ENCODE peak calls at places on chromosome 11, in ten cellular contexts. R is heart left ventricle, Y is lower lobe of right lung, B is endodermal cell, W is uterus, E is body of pancreas, F is PC-3, O is fibroblast of lung, L is suprapubic skin, V is mammary epithelial cell. J is an unnamed sample.

GRCh38 chr11:75244052-75244814 is 3.7 kb downstream of the TPBGL start:
- DNase-seq in B (peak; percentile 37), E (no peak), R (no peak), Y (no peak), W (peak; percentile 1), V (no peak), F (no peak), L (peak; percentile 33), O (no peak), J (no peak)

GRCh38 chr11:5989203-5989602 is 2.4 kb upstream of the OR52L1 start:
- DNase-seq in E (no peak), Y (no peak), W (no peak), O (no peak), R (no peak), V (no peak), B (no peak), L (no peak), F (no peak), J (no peak)

GRCh38 chr11:96313163-96313562 is 29.8 kb downstream of the MAML2 start:
- DNase-seq in B (no peak), Y (no peak), F (no peak), L (no peak), R (no peak), E (no peak), O (no peak), V (no peak), W (no peak), J (no peak)

GRCh38 chr11:88179966-88180629 is 4.9 kb upstream of the RAB38 start:
- DNase-seq in B (no peak), W (no peak), E (no peak), F (peak; percentile 78), Y (no peak), O (peak; percentile 7), L (no peak), R (no peak), V (peak; percentile 91), J (peak; percentile 82)

GRCh38 chr11:7936615-7937014 is 4.9 kb downstream of the OR10A3 start:
- DNase-seq in W (no peak), E (peak; percentile 97), B (no peak), L (no peak), F (peak; percentile 69), R (peak; percentile 26), V (peak; percentile 70), O (no peak), Y (no peak), J (peak; percentile 44)

GRCh38 chr11:18384157-18384641 is 10.2 kb upstream of the LDHA start:
- DNase-seq in B (peak; percentile 54), O (peak; percentile 85), W (peak; percentile 79), L (peak; percentile 87), F (peak; percentile 87), R (peak; percentile 73), E (peak; percentile 80), V (peak; percentile 88), Y (no peak), J (no peak)

GRCh38 chr11:18769802-18770456 is 21.7 kb downstream of the PTPN5 start:
- DNase-seq in E (peak; percentile 28), L (no peak), Y (no peak), W (no peak), O (no peak), R (no peak), F (no peak), V (no peak), B (peak; percentile 75), J (no peak)

GRCh38 chr11:72308226-72309073 is 64.5 kb upstream of the PHOX2A start:
- DNase-seq in V (peak; percentile 58), E (peak; percentile 22), Y (no peak), B (no peak), R (no peak), F (peak; percentile 35), O (peak; percentile 97), W (peak; percentile 85), L (no peak), J (peak; percentile 95)

GRCh38 chr11:126393143-126393542 is 37.7 kb downstream of the ST3GAL4 start:
- DNase-seq in E (no peak), Y (no peak), F (no peak), V (no peak), O (no peak), W (no peak), L (peak; percentile 41), B (no peak), R (no peak), J (no peak)

GRCh38 chr11:77468527-77468926 is 5.4 kb downstream of the PAK1 start:
- DNase-seq in E (no peak), W (no peak), F (no peak), Y (no peak), B (no peak), V (no peak), O (no peak), R (no peak), L (no peak), J (no peak)

GRCh38 chr11:117583063-117583801 is 213.8 kb downstream of the DSCAML1 start:
- DNase-seq in F (no peak), L (peak; percentile 41), E (no peak), O (peak; percentile 34), B (peak; percentile 64), R (peak; percentile 37), Y (no peak), W (no peak), V (no peak), J (no peak)

DNA sequence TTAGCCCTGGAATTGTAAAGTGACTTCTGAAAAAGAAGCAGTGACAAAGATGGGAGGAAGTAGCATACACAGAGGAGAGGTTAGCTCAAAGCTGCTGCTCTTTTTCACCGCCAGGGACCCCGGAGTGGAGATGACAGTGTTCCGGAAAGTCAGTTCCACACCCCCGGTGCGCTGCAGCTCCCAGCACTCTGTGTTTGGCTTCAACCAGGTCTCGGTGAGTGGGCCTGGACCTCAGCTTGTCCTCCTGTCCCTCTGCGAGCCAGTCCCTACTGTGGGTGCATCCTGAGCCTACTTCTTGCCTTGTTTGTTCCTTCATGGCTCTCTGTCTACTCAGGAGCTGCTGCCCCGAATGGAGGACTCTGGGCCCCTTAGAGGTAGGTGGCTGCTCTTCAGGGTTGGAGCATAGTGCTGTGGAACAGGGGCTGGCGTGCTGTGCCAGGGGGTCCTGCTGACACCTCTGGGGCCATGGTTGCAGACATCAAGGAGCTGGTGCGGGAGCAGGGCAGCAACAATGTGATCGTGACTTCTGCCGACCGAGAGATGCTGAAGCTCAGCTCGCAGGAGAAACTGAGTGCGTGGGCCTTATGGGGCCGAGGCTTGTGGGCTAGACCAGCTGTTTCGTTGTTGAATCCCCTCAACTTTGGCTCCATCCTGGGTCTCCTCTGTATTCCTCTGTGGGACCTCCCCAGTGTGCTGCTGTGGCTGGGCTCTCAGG is 1.7 kb downstream of the PCNX3 start:
- DNase-seq in V (no peak), B (no peak), W (no peak), F (no peak), L (no peak), Y (no peak), O (no peak), E (no peak), R (no peak), J (no peak)
- H3K27me3 ChIP-seq in V (no peaks in the 10 kb centered on the region), B (no peaks in the 10 kb centered on the region), W (no peaks in the 10 kb centered on the region), F (no peaks in the 10 kb centered on the region), L (no peaks in the 10 kb centered on the region), Y (no peaks in the 10 kb centered on the region), O (no peaks in the 10 kb centered on the region), E (no peaks in the 10 kb centered on the region), R (no peaks in the 10 kb centered on the region), J (no peaks in the 10 kb centered on the region)

GRCh38 chr11:113106507-113106906 is 145.3 kb downstream of the NCAM1 start:
- DNase-seq in Y (no peak), V (peak; percentile 32), E (no peak), W (no peak), F (no peak), O (peak; percentile 89), B (no peak), R (no peak), L (no peak), J (peak; percentile 16)

GRCh38 chr11:113110046-113110445 is 148.8 kb downstream of the NCAM1 start:
- DNase-seq in O (no peak), R (no peak), F (no peak), E (no peak), B (no peak), W (no peak), L (no peak), V (no peak), Y (no peak), J (no peak)

GRCh38 chr11:113103932-113104331 is 142.7 kb downstream of the NCAM1 start:
- DNase-seq in W (no peak), F (no peak), Y (no peak), E (no peak), B (no peak), R (no peak), V (no peak), O (no peak), L (no peak), J (no peak)

GRCh38 chr11:113104390-113105251 is 143.4 kb downstream of the NCAM1 start:
- DNase-seq in E (no peak), O (no peak), R (no peak), Y (no peak), L (no peak), B (no peak), V (no peak), W (no peak), F (no peak), J (no peak)

DNA sequence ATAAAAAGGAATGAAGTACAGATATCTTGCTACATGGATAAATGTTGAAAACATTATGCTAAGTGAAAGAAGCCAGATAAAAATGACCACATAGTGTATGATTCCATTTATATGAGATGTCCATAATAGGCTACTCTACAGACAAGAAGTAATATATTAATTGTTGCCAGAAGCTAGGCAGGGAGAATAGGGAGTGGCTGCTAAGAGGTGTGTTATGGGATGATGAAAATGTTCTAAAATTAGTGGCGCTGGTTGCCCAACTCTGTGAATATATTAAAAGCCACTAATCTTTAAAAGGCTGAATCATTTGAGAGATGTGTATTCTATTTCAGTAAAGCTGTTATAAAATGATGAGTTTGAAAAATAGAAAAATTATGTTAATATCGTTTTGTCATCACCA is 144.4 kb downstream of the NCAM1 start:
- DNase-seq in E (no peak), Y (no peak), F (no peak), B (no peak), V (peak; percentile 7), O (peak; percentile 17), R (no peak), W (no peak), L (no peak), J (no peak)
- H3K27ac ChIP-seq in E (no peak overlapping the region), Y (no peak overlapping the region), F (no peak overlapping the region), B (no peak overlapping the region), V (no peak overlapping the region), O (no peak overlapping the region), R (peak overlapping the region; percentile 82), W (no peak overlapping the region), L (no peak overlapping the region), J (no peak overlapping the region)

GRCh38 chr11:45212566-45213315 is 66.3 kb downstream of the PRDM11 start:
- DNase-seq in Y (no peak), B (peak; percentile 85), F (no peak), E (no peak), W (peak; percentile 40), L (no peak), V (no peak), R (no peak), O (no peak), J (no peak)
- TF ChIP-seq CTCF in Y (no peak), B (peak; percentile 81), F (peak; percentile 34), E (no peak), W (peak; percentile 20), L (no peak), V (no peak), R (no peak), O (no peak), J (peak; percentile 18)

DNA sequence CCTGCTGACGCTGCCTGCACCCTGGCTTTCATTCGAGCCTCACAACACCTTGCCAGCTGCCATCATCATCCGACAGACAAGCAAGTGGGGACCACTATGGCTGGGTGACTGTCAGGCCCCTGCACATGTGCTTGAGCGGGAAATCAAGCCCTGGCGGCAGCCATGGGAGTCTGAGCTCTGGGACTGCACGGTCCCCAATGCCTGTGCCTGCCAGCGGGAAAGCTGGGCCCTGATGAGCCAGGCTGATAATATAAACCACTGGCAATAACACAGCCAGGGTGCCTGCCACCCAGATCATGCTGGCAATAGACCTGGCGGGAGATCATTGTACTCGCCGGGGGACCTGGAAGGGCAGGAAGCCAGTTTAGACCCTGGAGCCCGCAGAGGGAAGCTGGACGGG is 2.5 kb downstream of the FGF3 start:
- DNase-seq in L (no peak), B (no peak), W (no peak), V (no peak), Y (no peak), R (no peak), E (no peak), O (no peak), F (no peak), J (no peak)
- H3K27me3 ChIP-seq in L (peaks cover 96% of the 10 kb centered on the region), B (peaks cover 85% of the 10 kb centered on the region), W (peaks cover 4% of the 10 kb centered on the region), V (peaks cover 54% of the 10 kb centered on the region), Y (peaks cover 74% of the 10 kb centered on the region), R (peaks cover 63% of the 10 kb centered on the region), E (no peaks in the 10 kb centered on the region), O (peaks cover 36% of the 10 kb centered on the region), F (peaks cover 60% of the 10 kb centered on the region), J (peaks cover 67% of the 10 kb centered on the region)